ENCODE peak calls at places on chromosome 13, in four cellular contexts. C, D, H and J are unnamed samples.

GRCh38 chr13:100234524-100235136 is 145.7 kb downstream of the PCCA start:
- DNase-seq in D (no peak), H (no peak), C (no peak), J (no peak)

GRCh38 chr13:106038752-106039151 is 496.7 kb downstream of the EFNB2 start:
- DNase-seq in H (no peak), C (no peak), D (no peak), J (no peak)

GRCh38 chr13:21739771-21740170 is 68.9 kb downstream of the FGF9 start:
- DNase-seq in C (no peak), D (no peak), H (no peak), J (no peak)

GRCh38 chr13:31773538-31773937 is 34.2 kb downstream of the RXFP2 start:
- DNase-seq in D (no peak), C (no peak), H (no peak), J (no peak)

GRCh38 chr13:105343134-105343806 is 1192.2 kb downstream of the EFNB2 start:
- DNase-seq in C (no peak), D (no peak), H (no peak), J (no peak)

GRCh38 chr13:26707122-26708006 is 53.2 kb downstream of the GPR12 start:
- DNase-seq in C (no peak), H (peak; percentile 43), D (peak; percentile 53), J (peak; percentile 76)

GRCh38 chr13:22828081-22828480 is 352.7 kb upstream of the SGCG start:
- DNase-seq in H (no peak), D (no peak), C (no peak), J (no peak)

GRCh38 chr13:38167164-38167822 is 182.4 kb upstream of the UFM1 start:
- DNase-seq in D (no peak), C (no peak), H (no peak), J (no peak)

GRCh38 chr13:98972627-98973026 is 5.2 kb downstream of the DOCK9 start:
- DNase-seq in C (no peak), D (no peak), H (no peak), J (peak; percentile 41)

GRCh38 chr13:39765801-39766463 is 110.5 kb downstream of the COG6 start:
- DNase-seq in C (no peak), H (peak; percentile 91), D (peak; percentile 88), J (peak; percentile 52)

GRCh38 chr13:32314968-32315254 is 252 bp downstream of the ZAR1L start:
- DNase-seq in H (no peak), D (peak; percentile 43), C (no peak), J (peak; percentile 55)

GRCh38 chr13:113044431-113045114 is 61.0 kb upstream of the F7 start:
- DNase-seq in C (no peak), H (no peak), D (peak; percentile 86), J (no peak)

GRCh38 chr13:94558721-94559120 is 37.2 kb downstream of the TGDS start:
- DNase-seq in H (no peak), C (no peak), D (no peak), J (no peak)

GRCh38 chr13:52713894-52714293 is 25.7 kb downstream of the CNMD start:
- DNase-seq in D (peak; percentile 34), H (no peak), C (no peak), J (no peak)

GRCh38 chr13:31175847-31176536 is 14.3 kb upstream of the HSPH1 start:
- DNase-seq in D (no peak), H (no peak), C (no peak), J (no peak)

GRCh38 chr13:111228262-111229144 is 91.9 kb upstream of the TEX29 start:
- DNase-seq in D (no peak), H (no peak), C (no peak), J (no peak)

GRCh38 chr13:43411741-43412140 is 375.0 kb downstream of the ENOX1 start:
- DNase-seq in H (peak; percentile 75), C (no peak), D (peak; percentile 49), J (no peak)

GRCh38 chr13:79432992-79433391 is 26.9 kb upstream of the RBM26 start:
- DNase-seq in C (peak; percentile 4), H (no peak), D (no peak), J (no peak)

GRCh38 chr13:51955281-51955771 is 55.9 kb downstream of the ATP7B start:
- DNase-seq in D (no peak), C (no peak), H (peak; percentile 91), J (no peak)

GRCh38 chr13:20993661-20994440 is 67.5 kb downstream of the LATS2 start:
- DNase-seq in H (no peak), D (no peak), C (no peak), J (no peak)

GRCh38 chr13:100365678-100366077 is 222.9 kb downstream of the GGACT start:
- DNase-seq in D (no peak), H (no peak), C (no peak), J (no peak)

GRCh38 chr13:44141725-44142539 is 231.7 kb upstream of the SERP2 start:
- DNase-seq in C (peak; percentile 94), H (peak; percentile 72), D (peak; percentile 96), J (peak; percentile 98)

GRCh38 chr13:113968463-113969310 is 5.2 kb downstream of the C13orf46 start:
- DNase-seq in H (no peak), C (no peak), D (no peak), J (no peak)

GRCh38 chr13:79989251-79989661 is 351.7 kb downstream of the SPRY2 start:
- DNase-seq in C (no peak), H (no peak), D (no peak), J (no peak)

GRCh38 chr13:51793570-51794273 is 10.2 kb downstream of the DHRS12 start:
- DNase-seq in D (no peak), C (no peak), H (no peak), J (no peak)

GRCh38 chr13:100068532-100068931 is 20.4 kb upstream of the PCCA start:
- DNase-seq in D (no peak), C (no peak), H (no peak), J (no peak)

GRCh38 chr13:98476106-98476505 is 100.8 kb downstream of the STK24 start:
- DNase-seq in D (no peak), H (no peak), C (peak; percentile 23), J (peak; percentile 70)

GRCh38 chr13:25168800-25169199 is 3.3 kb downstream of the AMER2 start:
- DNase-seq in H (no peak), C (no peak), D (peak; percentile 38), J (no peak)

GRCh38 chr13:110881811-110882210 is 33.1 kb downstream of the ANKRD10 start:
- DNase-seq in D (no peak), C (no peak), H (no peak), J (no peak)

GRCh38 chr13:46404732-46405097 is 17.7 kb upstream of the RUBCNL start:
- DNase-seq in C (no peak), H (no peak), D (no peak), J (no peak)